ENCODE peak calls at places on chromosome 1, in seven cellular contexts. N is Karpas-422, O is fibroblast of lung, H is A549, U is PC-3, V is IMR-90, I is K562. D is an unnamed sample.

GRCh38 chr1:147673401-147673800 is 3.1 kb upstream of the ACP6 start:
- DNase-seq in V (peak; percentile 26), U (peak; percentile 16), N (no peak), I (no peak), H (no peak), O (peak; percentile 33), D (no peak)

GRCh38 chr1:65717815-65718454 is 74.8 kb upstream of the PDE4B start:
- DNase-seq in I (peak; percentile 23), H (peak; percentile 22), V (peak; percentile 66), N (no peak), O (peak; percentile 70), U (peak; percentile 60), D (no peak)

GRCh38 chr1:20137604-20138003 is 1.5 kb upstream of the PLA2G2F start:
- DNase-seq in V (no peak), H (no peak), I (no peak), U (peak; percentile 15), O (no peak), N (no peak), D (no peak)

GRCh38 chr1:18890704-18891103 is 11.7 kb downstream of the ALDH4A1 start:
- DNase-seq in N (no peak), O (no peak), H (no peak), I (no peak), U (no peak), V (peak; percentile 19), D (no peak)

GRCh38 chr1:35316264-35316663 is 47.8 kb downstream of the ZMYM4 start:
- DNase-seq in I (no peak), V (peak; percentile 4), H (no peak), O (no peak), U (no peak), N (no peak), D (no peak)

GRCh38 chr1:2383576-2383975 is 7.8 kb downstream of the MORN1 start:
- DNase-seq in H (no peak), N (no peak), I (no peak), U (no peak), O (no peak), V (no peak), D (no peak)

GRCh38 chr1:20180221-20181207 is 5.4 kb upstream of the UBXN10 start:
- DNase-seq in V (no peak), I (no peak), O (no peak), N (no peak), U (peak; percentile 40), H (no peak), D (no peak)

GRCh38 chr1:209257454-209257853 is 326.1 kb upstream of the CAMK1G start:
- DNase-seq in I (no peak), U (no peak), N (no peak), O (no peak), V (no peak), H (no peak), D (no peak)

GRCh38 chr1:22850281-22850680 is 122.4 kb downstream of the LACTBL1 start:
- DNase-seq in V (no peak), O (no peak), U (no peak), H (no peak), N (no peak), I (no peak), D (no peak)

GRCh38 chr1:115266729-115267421 is 71.2 kb downstream of the NGF start:
- DNase-seq in U (no peak), N (no peak), H (no peak), V (peak; percentile 60), O (no peak), I (no peak), D (no peak)

GRCh38 chr1:195096051-195096521 is 1512.2 kb downstream of the KCNT2 start:
- DNase-seq in H (no peak), U (no peak), O (no peak), V (no peak), I (no peak), N (no peak), D (no peak)

DNA sequence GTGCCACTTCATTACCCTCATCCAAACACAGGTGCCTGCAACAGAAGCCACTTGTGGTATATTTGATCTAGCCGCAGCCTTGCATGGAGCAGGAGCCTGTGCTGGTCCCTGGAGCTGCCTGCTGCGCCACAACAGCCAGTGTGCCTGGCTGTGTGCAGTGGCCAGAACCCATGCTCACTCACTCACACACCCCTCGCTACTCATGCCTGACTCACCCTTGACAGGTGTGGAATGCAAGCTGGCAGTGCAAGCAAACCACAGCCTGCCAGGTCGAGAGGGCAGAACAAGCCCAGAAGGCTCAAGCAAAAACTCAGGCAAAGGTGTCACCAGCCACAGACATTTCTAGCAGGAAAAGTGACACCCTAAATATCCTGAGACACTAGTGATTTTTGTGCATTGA is 1510.9 kb downstream of the KCNT2 start:
- DNase-seq in V (no peak), H (no peak), I (no peak), U (peak; percentile 77), O (no peak), N (no peak), D (no peak)
- H3K4me2 ChIP-seq in V (no peak overlapping the region), H (no peak overlapping the region), I (no peak overlapping the region), U (peak overlapping the region; percentile 46), O (no peak overlapping the region), N (no peak overlapping the region), D (no peak overlapping the region)

GRCh38 chr1:42335809-42336518 is 929 bp upstream of the FOXJ3 start:
- DNase-seq in O (peak; percentile 57), V (peak; percentile 45), I (no peak), U (peak; percentile 56), N (no peak), H (peak; percentile 72), D (peak; percentile 70)

GRCh38 chr1:42335050-42335808 is at the start of gene FOXJ3:
- DNase-seq in O (peak; percentile 97), I (peak; percentile 98), N (peak; percentile 99), V (peak; percentile 96), H (peak; percentile 96), U (peak; percentile 95), D (peak; percentile 97)

GRCh38 chr1:42332877-42333276 is 2.2 kb downstream of the FOXJ3 start:
- DNase-seq in I (no peak), O (no peak), H (no peak), N (no peak), U (no peak), V (no peak), D (no peak)

GRCh38 chr1:42333662-42334239 is 1.3 kb downstream of the FOXJ3 start:
- DNase-seq in V (peak; percentile 20), H (no peak), I (no peak), O (peak; percentile 22), N (peak; percentile 60), U (peak; percentile 4), D (no peak)

DNA sequence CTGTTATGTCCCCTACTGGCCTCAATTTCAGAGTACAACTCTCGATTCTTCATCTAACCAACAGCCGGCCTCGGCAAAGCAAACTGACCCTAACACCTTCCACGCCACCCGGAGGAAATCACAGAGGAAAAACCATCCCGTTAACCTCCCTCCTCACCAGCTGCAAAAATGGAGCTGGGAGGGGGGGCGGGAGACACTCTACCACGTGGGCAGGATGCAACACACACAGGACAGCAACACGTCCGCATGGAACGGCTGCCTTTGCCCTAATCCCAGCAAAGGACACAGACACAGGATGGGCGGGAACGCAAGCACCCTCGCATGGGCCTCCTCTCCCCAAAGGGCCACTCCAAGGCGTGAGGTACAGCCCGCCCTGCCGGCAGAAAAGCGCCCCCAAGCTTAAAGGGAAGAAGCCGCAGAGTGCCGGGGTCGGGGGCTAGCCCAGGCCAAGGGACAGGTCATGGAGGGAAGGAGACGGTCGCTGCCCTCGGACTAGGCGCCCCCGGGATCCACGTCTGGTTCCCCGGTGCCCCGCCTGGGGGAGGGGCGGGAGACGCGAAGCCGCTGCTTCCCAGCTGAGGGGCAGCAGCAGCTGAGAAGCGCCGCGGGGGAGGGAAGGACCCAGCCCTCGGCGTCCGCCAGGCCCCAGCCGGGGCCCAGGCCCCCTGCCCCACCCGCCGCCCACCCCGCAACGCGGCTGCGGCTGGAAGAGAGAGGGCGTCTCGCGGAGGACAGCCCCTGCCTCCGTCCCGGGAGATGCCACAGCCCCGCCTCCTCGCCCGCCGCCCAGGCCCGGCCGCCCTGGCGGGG is 590 bp downstream of the FOXJ3 start:
- DNase-seq in H (peak; percentile 69), I (peak; percentile 82), O (peak; percentile 71), N (peak; percentile 62), U (peak; percentile 55), V (peak; percentile 43), D (peak; percentile 57)
- H3K4me2 ChIP-seq in H (peak overlapping the region; percentile 87), I (peak overlapping the region; percentile 90), O (peak overlapping the region; percentile 94), N (peak overlapping the region; percentile 80), U (peak overlapping the region; percentile 90), V (peak overlapping the region; percentile 99), D (peak overlapping the region; percentile 80)

GRCh38 chr1:93111561-93111960 is 32.5 kb downstream of the MTF2 start:
- DNase-seq in H (no peak), V (peak; percentile 15), O (peak; percentile 15), I (no peak), N (no peak), U (peak; percentile 9), D (no peak)
- H3K4me2 ChIP-seq in H (peak overlapping the region; percentile 23), V (no peak overlapping the region), O (peak overlapping the region; percentile 52), I (no peak overlapping the region), N (peak overlapping the region; percentile 42), U (no peak overlapping the region), D (no peak overlapping the region)

DNA sequence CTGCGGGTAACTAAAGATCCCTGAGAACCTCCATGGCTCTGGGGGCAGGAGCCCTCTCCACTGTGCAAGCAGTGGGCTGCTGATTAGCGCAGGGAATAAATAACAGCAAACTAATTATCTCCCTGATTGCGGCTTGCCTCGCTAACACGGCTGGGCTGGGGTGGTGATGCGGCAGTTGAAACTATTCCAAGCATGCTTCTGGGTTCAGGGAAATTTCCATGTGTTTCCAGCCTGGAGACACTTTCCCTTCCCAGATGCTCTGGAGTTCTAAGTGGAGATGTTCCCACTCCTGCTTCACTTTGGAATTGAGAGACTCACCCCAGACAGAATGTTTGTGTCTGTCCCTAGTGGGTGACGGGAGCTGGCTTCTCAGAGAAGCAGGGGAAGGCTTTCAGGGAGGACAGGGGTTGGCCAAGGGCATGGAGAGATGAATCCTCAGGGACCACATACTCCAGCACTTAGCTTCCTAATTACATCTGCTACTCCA is 12.0 kb upstream of the AMIGO1 start:
- DNase-seq in V (no peak), O (no peak), H (no peak), I (no peak), U (no peak), N (no peak), D (no peak)
- H3K4me2 ChIP-seq in V (no peak overlapping the region), O (no peak overlapping the region), H (no peak overlapping the region), I (no peak overlapping the region), U (no peak overlapping the region), N (no peak overlapping the region), D (no peak overlapping the region)

DNA sequence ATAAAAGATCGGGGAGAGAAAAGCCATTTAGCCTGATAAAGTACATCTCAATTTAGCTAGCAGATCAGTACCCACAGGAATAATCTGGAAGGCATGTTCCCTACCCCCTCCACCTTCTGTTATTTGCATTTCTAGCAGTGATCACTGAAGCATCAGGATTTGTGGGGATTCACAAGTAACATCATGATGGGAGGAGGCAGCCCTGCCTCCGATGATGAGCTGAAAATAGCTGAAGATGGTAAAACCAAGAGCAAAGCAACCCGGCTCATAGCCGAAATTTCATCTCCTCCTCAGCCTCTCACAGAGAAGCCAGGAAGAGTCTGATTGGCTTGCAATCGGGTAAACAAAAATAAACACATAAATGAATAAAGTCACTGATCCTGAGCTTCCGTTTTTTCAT is 2.4 kb downstream of the CCSAP start:
- DNase-seq in I (no peak), O (no peak), H (no peak), V (no peak), U (no peak), N (no peak), D (no peak)
- H3K4me2 ChIP-seq in I (peak overlapping the region; percentile 75), O (peak overlapping the region; percentile 32), H (peak overlapping the region; percentile 86), V (no peak overlapping the region), U (peak overlapping the region; percentile 97), N (no peak overlapping the region), D (peak overlapping the region; percentile 97)

D was measured in hepatocyte.